ENCODE peak calls at places on chromosomes 11 and 22, in seven cellular contexts. X, D, K, R, U, A and M are unnamed samples.

GRCh38 chr11:121722431-121723256 is 269.9 kb upstream of the SORL1-AS1 start:
- DNase-seq in X (peak), A (peak), U (no peak), R (peak), K (peak), D (no peak), M (peak)

GRCh38 chr11:103587951-103588788 is 448.3 kb upstream of the DDI1 start:
- DNase-seq in R (no peak), A (no peak), K (no peak), X (no peak), D (no peak), U (no peak), M (no peak)

GRCh38 chr11:5611627-5612026 is 13.2 kb upstream of the TRIM34 start:
- DNase-seq in X (no peak), U (peak), K (no peak), R (no peak), A (no peak), D (no peak), M (no peak)

GRCh38 chr11:80595011-80595410 is 1154.2 kb upstream of the TENM4 start:
- DNase-seq in K (peak), X (no peak), A (no peak), U (no peak), R (no peak), D (peak), M (no peak)

GRCh38 chr11:70192666-70193410 is 10.3 kb upstream of the FADD start:
- DNase-seq in X (no peak), A (no peak), D (no peak), U (no peak), K (no peak), R (no peak), M (no peak)

GRCh38 chr11:19524171-19524671 is 188.4 kb upstream of the NAV2 start:
- DNase-seq in A (no peak), U (no peak), R (peak), X (peak), D (no peak), K (no peak), M (no peak)

GRCh38 chr11:69674267-69674885 is 777 bp downstream of the LTO1 start:
- DNase-seq in R (no peak), X (no peak), K (peak), U (peak), A (peak), D (no peak), M (no peak)

GRCh38 chr22:37314315-37315046 is 32.2 kb downstream of the CYTH4 start:
- DNase-seq in K (no peak), D (no peak), X (no peak), R (no peak), U (peak), A (peak), M (peak)

GRCh38 chr11:113632981-113633380 is 73.1 kb downstream of the TMPRSS5 start:
- DNase-seq in A (no peak), R (no peak), X (no peak), K (no peak), D (no peak), U (no peak), M (no peak)

GRCh38 chr11:116535954-116536353 is 236.8 kb downstream of the BUD13 start:
- DNase-seq in D (no peak), X (no peak), K (no peak), R (no peak), U (no peak), A (no peak), M (no peak)

GRCh38 chr11:19817265-19817851 is 104.7 kb downstream of the NAV2 start:
- DNase-seq in R (no peak), U (no peak), X (no peak), D (no peak), A (no peak), K (no peak), M (no peak)

GRCh38 chr11:86576946-86577624 is 95.3 kb downstream of the ME3 start:
- DNase-seq in U (no peak), K (no peak), X (no peak), D (no peak), A (no peak), R (no peak), M (no peak)

GRCh38 chr11:31995031-31995430 is 95.8 kb upstream of the RCN1 start:
- DNase-seq in X (no peak), A (no peak), D (no peak), K (no peak), U (no peak), R (no peak), M (no peak)

GRCh38 chr11:59172345-59173079 is 580 bp downstream of the DTX4 start:
- DNase-seq in U (peak), X (no peak), K (no peak), R (peak), D (no peak), A (peak), M (peak)

GRCh38 chr11:11884774-11885481 is 43.2 kb downstream of the USP47 start:
- DNase-seq in X (no peak), D (no peak), K (no peak), A (peak), R (no peak), U (peak), M (peak)

GRCh38 chr22:43060213-43060612 is 29.0 kb downstream of the TTLL1 start:
- DNase-seq in X (no peak), R (peak), D (no peak), U (peak), K (no peak), A (peak), M (peak)

GRCh38 chr11:113715273-113715672 is 9.2 kb upstream of the TMPRSS5 start:
- DNase-seq in U (no peak), A (no peak), R (no peak), K (no peak), X (no peak), D (no peak), M (no peak)

GRCh38 chr22:46072030-46072881 is 78.1 kb upstream of the PPARA start:
- DNase-seq in X (peak), U (peak), A (peak), K (no peak), D (no peak), R (peak), M (peak)

DNA sequence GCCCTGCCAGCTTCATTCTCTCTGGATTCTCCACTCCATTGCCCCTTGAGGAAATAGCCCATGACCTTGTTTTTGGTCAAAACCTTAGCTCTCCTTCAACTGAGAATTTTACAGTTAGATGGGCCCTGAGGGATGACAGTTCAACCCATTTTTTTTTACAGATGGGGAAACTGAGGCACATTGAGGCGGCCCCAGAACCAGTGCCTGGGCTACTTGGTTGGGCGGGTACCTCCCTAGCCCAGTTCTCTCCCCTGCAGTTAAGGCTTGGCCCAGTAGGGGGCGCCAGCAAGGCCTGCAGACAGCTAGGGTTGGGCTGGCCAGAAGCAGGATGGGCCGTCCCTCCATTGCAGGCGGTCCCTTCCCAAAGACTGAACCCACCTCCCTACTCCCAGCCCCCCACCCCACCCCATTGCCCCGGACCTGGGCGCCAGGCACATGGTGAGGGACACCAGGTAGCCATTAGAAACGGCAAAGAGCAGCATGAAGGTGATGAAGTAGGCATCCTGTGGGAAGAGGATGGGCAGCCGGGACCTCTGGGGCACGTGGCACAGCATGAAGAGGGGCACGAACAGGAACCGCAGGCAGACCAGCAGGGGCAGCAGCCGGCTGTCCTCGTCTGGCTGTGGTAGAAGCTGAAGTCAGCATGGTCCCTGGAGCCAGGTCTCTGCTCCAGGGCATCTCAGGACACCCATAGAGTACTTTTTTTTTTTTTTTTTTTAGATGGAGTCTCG is 7.6 kb downstream of the SLC29A2 start:
- DNase-seq in D (no peak), U (peak), A (peak), R (peak), K (no peak), X (no peak), M (peak)
- TF ChIP-seq CTCF in D (peak), U (peak), A (peak), R (peak), K (peak), X (peak), M (peak)

DNA sequence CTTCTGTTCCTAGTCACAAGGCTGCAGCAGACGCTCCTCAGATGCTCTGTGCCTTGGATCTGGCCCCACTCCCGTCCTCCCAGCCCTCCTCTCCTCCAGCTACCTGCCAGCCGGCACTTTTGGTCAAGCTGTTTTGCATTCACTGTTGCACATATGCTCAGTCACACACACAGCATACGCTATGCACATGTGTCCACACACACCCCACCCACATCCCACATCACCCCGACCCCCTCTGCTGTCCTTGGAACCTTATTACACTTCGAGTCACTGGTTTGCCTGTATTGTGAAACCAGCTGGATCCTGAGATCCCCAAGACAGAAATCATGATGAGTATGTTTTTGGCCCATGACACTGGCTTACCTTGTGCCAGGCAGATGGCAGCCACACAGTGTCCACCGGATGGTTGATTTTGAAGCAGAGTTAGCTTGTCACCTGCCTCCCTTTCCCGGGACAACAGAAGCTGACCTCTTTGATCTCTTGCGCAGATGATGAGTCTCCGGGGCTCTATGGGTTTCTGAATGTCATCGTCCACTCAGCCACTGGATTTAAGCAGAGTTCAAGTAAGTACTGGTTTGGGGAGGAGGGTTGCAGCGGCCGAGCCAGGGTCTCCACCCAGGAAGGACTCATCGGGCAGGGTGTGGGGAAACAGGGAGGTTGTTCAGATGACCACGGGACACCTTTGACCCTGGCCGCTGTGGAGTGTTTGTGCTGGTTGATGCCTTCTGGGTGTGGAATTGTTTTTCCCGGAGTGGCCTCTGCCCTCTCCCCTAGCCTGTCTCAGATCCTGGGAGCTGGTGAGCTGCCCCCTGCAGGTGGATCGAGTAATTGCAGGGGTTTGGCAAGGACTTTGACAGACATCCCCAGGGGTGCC is 109.8 kb downstream of the BCR start:
- DNase-seq in D (peak), X (peak), U (peak), K (peak), A (peak), R (peak), M (peak)
- TF ChIP-seq CTCF in D (peak), X (peak), U (peak), K (peak), A (peak), R (peak), M (peak)

DNA sequence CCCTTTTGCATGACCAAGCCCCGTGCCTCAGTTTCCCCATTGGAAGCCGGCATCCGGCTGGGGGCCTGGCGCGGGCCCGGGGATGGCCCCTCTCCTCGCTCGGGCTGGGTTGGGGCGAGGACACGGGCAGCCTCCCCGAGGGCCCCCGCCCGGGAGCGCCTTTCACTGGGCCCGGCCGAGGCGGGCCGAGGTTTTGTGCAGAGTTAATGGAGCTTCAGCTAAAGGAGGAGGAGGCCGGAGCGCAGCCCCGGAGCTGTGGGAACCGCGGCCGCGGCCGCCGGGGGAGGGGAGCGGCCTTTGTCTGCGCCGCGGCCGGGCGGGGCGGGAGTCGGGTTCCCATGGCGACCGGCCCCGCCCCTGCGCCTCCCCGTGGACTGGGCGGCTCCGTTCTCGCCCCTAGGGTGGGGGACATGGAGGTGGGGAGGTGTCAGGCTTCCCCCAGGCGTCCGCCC is 1.4 kb upstream of the MAPK11 start:
- DNase-seq in R (peak), A (peak), D (no peak), X (peak), U (peak), K (peak), M (peak)
- TF ChIP-seq CTCF in R (no peak), A (no peak), D (no peak), X (peak), U (peak), K (peak), M (peak)

DNA sequence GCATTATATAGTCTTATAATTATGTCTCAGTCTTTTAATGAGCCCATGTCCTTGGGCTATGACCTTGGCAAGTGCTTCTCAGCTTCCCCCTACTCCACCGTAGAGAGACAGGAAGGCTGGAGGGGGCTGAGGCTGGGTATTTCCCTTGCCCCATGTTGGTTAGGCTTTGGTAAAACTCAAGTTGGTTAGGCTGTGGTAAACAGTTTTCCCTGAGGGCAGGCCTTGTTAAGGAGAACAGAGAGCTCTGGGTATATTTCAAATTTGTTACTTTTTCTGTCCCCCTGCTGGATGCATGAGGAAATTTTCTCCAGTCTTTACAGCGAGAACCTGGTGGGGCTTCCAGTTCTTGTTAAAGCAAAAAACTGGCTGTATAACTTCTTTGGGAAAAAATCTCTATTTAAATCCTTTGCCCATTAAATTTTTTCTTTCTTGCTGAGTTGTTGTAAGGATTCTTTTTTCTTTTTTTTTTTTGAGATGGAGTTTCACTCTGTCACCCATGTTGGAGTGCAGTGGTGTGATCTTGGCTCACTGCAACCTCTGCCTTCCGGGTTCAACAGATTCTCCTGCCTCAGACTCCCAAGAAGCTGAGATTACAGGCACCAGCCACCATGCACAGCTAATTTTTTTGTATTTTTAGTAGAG is 12.2 kb upstream of the DCHS1 start:
- DNase-seq in A (peak), K (peak), R (no peak), X (no peak), U (peak), D (no peak), M (no peak)
- TF ChIP-seq CTCF in A (peak), K (peak), R (peak), X (peak), U (peak), D (peak), M (no peak)

GRCh38 chr11:947744-948143 is 22.1 kb downstream of the AP2A2 start:
- DNase-seq in D (no peak), X (no peak), U (no peak), K (no peak), R (no peak), A (no peak), M (no peak)

GRCh38 chr11:945986-946385 is 20.3 kb downstream of the AP2A2 start:
- DNase-seq in D (no peak), R (no peak), U (no peak), X (peak), A (no peak), K (no peak), M (no peak)

GRCh38 chr11:940496-941135 is 14.9 kb downstream of the AP2A2 start:
- DNase-seq in R (no peak), A (no peak), K (no peak), D (no peak), X (no peak), U (no peak), M (no peak)

GRCh38 chr11:942853-943252 is 17.2 kb downstream of the AP2A2 start:
- DNase-seq in K (no peak), D (no peak), R (no peak), X (peak), A (no peak), U (no peak), M (no peak)

DNA sequence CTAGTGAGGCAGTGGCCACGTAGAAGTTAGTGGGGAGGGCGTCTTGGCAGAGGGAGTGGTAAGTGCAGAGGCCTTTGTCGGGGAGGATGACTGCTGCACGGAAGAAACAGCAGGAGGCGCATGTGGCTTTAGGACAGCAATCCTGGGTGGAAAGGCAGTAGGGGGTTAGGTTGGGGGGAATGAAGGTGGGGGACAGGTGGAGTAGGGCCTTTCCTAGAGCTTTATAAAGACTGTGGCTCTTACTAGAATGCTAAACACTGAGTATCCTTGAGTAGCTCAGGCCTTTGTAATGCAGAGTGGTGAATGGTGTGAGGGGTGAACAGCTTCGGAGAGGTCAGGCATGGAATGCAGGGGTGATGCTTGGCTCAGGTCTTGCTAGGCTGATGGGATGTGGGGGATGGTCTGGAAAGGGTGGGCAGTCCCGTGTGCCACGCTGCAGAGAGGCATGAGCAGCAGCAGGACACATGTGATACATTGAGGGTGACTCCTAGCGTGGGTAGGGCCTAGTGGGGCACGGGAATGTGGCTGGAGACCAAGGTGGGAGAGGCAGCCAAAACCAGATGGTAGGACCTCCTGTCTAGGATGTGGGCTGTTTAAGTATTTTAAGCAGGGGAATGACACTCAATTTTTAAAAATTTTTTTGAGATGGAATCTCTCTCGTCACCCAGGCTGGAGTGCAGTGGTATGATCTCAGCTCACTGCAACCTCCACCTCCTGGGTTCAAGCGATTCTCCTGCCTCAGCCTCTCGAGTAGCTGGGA is 19.2 kb downstream of the AP2A2 start:
- DNase-seq in D (no peak), A (no peak), U (no peak), K (no peak), X (no peak), R (no peak), M (no peak)
- TF ChIP-seq CTCF in D (no peak), A (no peak), U (no peak), K (no peak), X (no peak), R (no peak), M (no peak)

GRCh38 chr11:18394300-18394927 is at the start of gene LDHA:
- DNase-seq in U (peak), K (peak), D (peak), R (peak), A (peak), X (peak), M (peak)

GRCh38 chr11:18394928-18395734 is 768 bp downstream of the LDHA start:
- DNase-seq in R (peak), X (no peak), A (peak), K (peak), D (no peak), U (peak), M (no peak)

GRCh38 chr11:18390088-18390487 is 4.3 kb upstream of the LDHA start:
- DNase-seq in A (no peak), D (no peak), X (no peak), K (no peak), R (no peak), U (no peak), M (no peak)

GRCh38 chr11:18393581-18394299 is 623 bp upstream of the LDHA start:
- DNase-seq in R (peak), X (no peak), U (no peak), D (no peak), A (peak), K (no peak), M (no peak)

GRCh38 chr11:18392434-18393321 is 1.7 kb upstream of the LDHA start:
- DNase-seq in D (no peak), A (peak), K (no peak), R (no peak), U (no peak), X (no peak), M (no peak)
- TF ChIP-seq CTCF in D (no peak), A (no peak), K (no peak), R (no peak), U (no peak), X (no peak), M (no peak)

GRCh38 chr11:17719940-17720795 is 797 bp downstream of the MYOD1 start:
- DNase-seq in A (no peak), K (no peak), D (no peak), U (no peak), R (no peak), X (no peak), M (no peak)
- TF ChIP-seq CTCF in A (no peak), K (no peak), D (peak), U (peak), R (no peak), X (no peak), M (no peak)